ENCODE peak calls at places on chromosomes 6 and 20, in five cellular contexts. H is NB4, T is GM12891, D is HCT116, A is right lobe of liver. Z is an unnamed sample.

GRCh38 chr6:1759877-1760276 is 150.2 kb downstream of the FOXC1 start:
- DNase-seq in H (no peak), T (no peak), D (no peak), A (no peak), Z (no peak)

GRCh38 chr20:47304287-47304686 is 52.2 kb downstream of the ZMYND8 start:
- DNase-seq in H (no peak), T (no peak), D (no peak), A (no peak), Z (no peak)

GRCh38 chr6:33018904-33019303 is 9.5 kb upstream of the HLA-DOA start:
- DNase-seq in H (peak; percentile 86), T (peak; percentile 25), D (no peak), A (peak; percentile 72), Z (no peak)

GRCh38 chr6:2441881-2442475 is 196.6 kb upstream of the GMDS start:
- DNase-seq in H (no peak), T (no peak), D (no peak), A (no peak), Z (no peak)

GRCh38 chr20:62319346-62319909 is 16.6 kb downstream of the ADRM1 start:
- DNase-seq in H (no peak), T (no peak), D (no peak), A (no peak), Z (peak; percentile 22)

GRCh38 chr6:36130672-36131516 is 581 bp downstream of the MAPK13 start:
- DNase-seq in H (no peak), T (peak; percentile 43), D (peak; percentile 31), A (peak; percentile 61), Z (peak; percentile 41)

GRCh38 chr6:9086331-9086730 is 651.0 kb upstream of the SLC35B3 start:
- DNase-seq in H (no peak), T (no peak), D (no peak), A (no peak), Z (no peak)

GRCh38 chr6:159929819-159930218 is 39.0 kb downstream of the MAS1 start:
- DNase-seq in H (no peak), T (no peak), D (no peak), A (no peak), Z (peak; percentile 10)

GRCh38 chr6:193773-194310 is 98.4 kb upstream of the DUSP22 start:
- DNase-seq in H (peak; percentile 76), T (no peak), D (no peak), A (no peak), Z (no peak)

GRCh38 chr6:3209114-3210023 is 18.1 kb downstream of the TUBB2B start:
- DNase-seq in H (peak; percentile 40), T (no peak), D (peak; percentile 96), A (no peak), Z (peak; percentile 84)

GRCh38 chr6:170051229-170052172 is 239.4 kb downstream of the DLL1 start:
- DNase-seq in H (no peak), T (no peak), D (no peak), A (peak; percentile 41), Z (no peak)

GRCh38 chr20:62890444-62890843 is 28.8 kb upstream of the TCFL5 start:
- DNase-seq in H (no peak), T (no peak), D (no peak), A (no peak), Z (no peak)

GRCh38 chr20:52438326-52438963 is 246.9 kb upstream of the ZFP64 start:
- DNase-seq in H (no peak), T (no peak), D (no peak), A (no peak), Z (no peak)

GRCh38 chr20:32631916-32632460 is 41.8 kb downstream of the C20orf203 start:
- DNase-seq in H (no peak), T (no peak), D (no peak), A (no peak), Z (no peak)

GRCh38 chr20:63635431-63636141 is 8.7 kb upstream of the GMEB2 start:
- DNase-seq in H (peak; percentile 93), T (no peak), D (no peak), A (no peak), Z (no peak)

GRCh38 chr6:835476-836160 is 142.7 kb upstream of the EXOC2 start:
- DNase-seq in H (no peak), T (no peak), D (no peak), A (no peak), Z (no peak)

GRCh38 chr20:25750220-25750764 is 53.6 kb upstream of the ZNF337 start:
- DNase-seq in H (no peak), T (no peak), D (no peak), A (no peak), Z (no peak)

GRCh38 chr6:141183368-141183767 is 949.4 kb upstream of the GJE1 start:
- DNase-seq in H (no peak), T (no peak), D (no peak), A (no peak), Z (no peak)

GRCh38 chr20:45441746-45442145 is 25.8 kb downstream of the PIGT start:
- DNase-seq in H (no peak), T (no peak), D (no peak), A (no peak), Z (no peak)

GRCh38 chr6:44071670-44072451 is 55.4 kb downstream of the MRPL14 start:
- DNase-seq in H (no peak), T (no peak), D (no peak), A (no peak), Z (no peak)

GRCh38 chr6:4582506-4582905 is 193.7 kb upstream of the CDYL start:
- DNase-seq in H (peak; percentile 70), T (no peak), D (no peak), A (no peak), Z (no peak)

GRCh38 chr20:25046181-25046641 is 11.7 kb downstream of the ACSS1 start:
- DNase-seq in H (no peak), T (no peak), D (no peak), A (peak; percentile 93), Z (no peak)

GRCh38 chr6:149889321-149889720 is 8.6 kb downstream of the RAET1E start:
- DNase-seq in H (no peak), T (no peak), D (no peak), A (no peak), Z (no peak)

GRCh38 chr6:109242923-109243322 is 139.3 kb downstream of the CD164 start:
- DNase-seq in H (no peak), T (no peak), D (no peak), A (no peak), Z (no peak)

GRCh38 chr6:49110876-49111275 is 352.2 kb downstream of the MMUT start:
- DNase-seq in H (no peak), T (no peak), D (no peak), A (no peak), Z (no peak)

GRCh38 chr6:140812636-140813035 is 1320.1 kb upstream of the GJE1 start:
- DNase-seq in H (no peak), T (no peak), D (no peak), A (no peak), Z (no peak)

GRCh38 chr6:9789201-9789600 is 625.7 kb downstream of the TFAP2A start:
- DNase-seq in H (no peak), T (no peak), D (no peak), A (no peak), Z (no peak)

GRCh38 chr20:61524956-61525666 is 273.1 kb downstream of the CDH4 start:
- DNase-seq in H (no peak), T (no peak), D (no peak), A (no peak), Z (no peak)

GRCh38 chr6:165658395-165659058 is 4.5 kb downstream of the PDE10A start:
- DNase-seq in H (no peak), T (no peak), D (no peak), A (no peak), Z (no peak)

GRCh38 chr6:99344289-99344688 is 5.2 kb downstream of the FAXC start:
- DNase-seq in H (no peak), T (no peak), D (no peak), A (no peak), Z (no peak)

GRCh38 chr20:45798935-45799642 is 7.3 kb downstream of the DNTTIP1 start:
- DNase-seq in H (peak; percentile 75), T (peak; percentile 58), D (no peak), A (peak; percentile 55), Z (peak; percentile 68)

GRCh38 chr6:41568585-41569384 is 22.6 kb downstream of the FOXP4 start:
- DNase-seq in H (no peak), T (no peak), D (no peak), A (peak; percentile 87), Z (no peak)

GRCh38 chr20:19026901-19027644 is 185.4 kb upstream of the SLC24A3 start:
- DNase-seq in H (no peak), T (no peak), D (no peak), A (no peak), Z (no peak)

GRCh38 chr6:138795809-138796469 is at the start of gene ECT2L:
- DNase-seq in H (no peak), T (no peak), D (no peak), A (peak; percentile 49), Z (peak; percentile 56)

GRCh38 chr20:58980711-58981563 is at the start of gene NELFCD:
- DNase-seq in H (peak; percentile 86), T (peak; percentile 92), D (peak; percentile 51), A (peak; percentile 90), Z (peak; percentile 88)

GRCh38 chr20:58984691-58985090 is 3.6 kb downstream of the NELFCD start:
- DNase-seq in H (no peak), T (no peak), D (no peak), A (peak; percentile 41), Z (no peak)

GRCh38 chr20:58985656-58986055 is 4.6 kb downstream of the NELFCD start:
- DNase-seq in H (no peak), T (no peak), D (no peak), A (no peak), Z (no peak)

GRCh38 chr20:58981564-58982364 is 708 bp downstream of the NELFCD start:
- DNase-seq in H (peak; percentile 50), T (no peak), D (no peak), A (peak; percentile 40), Z (peak; percentile 56)

GRCh38 chr20:58982406-58983114 is 1.5 kb downstream of the NELFCD start:
- DNase-seq in H (no peak), T (no peak), D (no peak), A (peak; percentile 29), Z (peak; percentile 92)
- TF ChIP-seq POLR2A in H (no peak), T (no peak), D (no peak), A (no peak), Z (peak; percentile 50)

GRCh38 chr6:30686908-30687658 is 638 bp upstream of the PPP1R18 start:
- DNase-seq in H (peak; percentile 99), T (peak; percentile 57), D (no peak), A (peak; percentile 91), Z (peak; percentile 51)

GRCh38 chr6:30685157-30685976 is 1.1 kb downstream of the PPP1R18 start:
- DNase-seq in H (peak; percentile 31), T (no peak), D (no peak), A (no peak), Z (no peak)

GRCh38 chr6:30687659-30688431 is 1.4 kb upstream of the PPP1R18 start:
- DNase-seq in H (peak; percentile 28), T (no peak), D (no peak), A (no peak), Z (no peak)

GRCh38 chr6:30684386-30685156 is 1.9 kb downstream of the PPP1R18 start:
- DNase-seq in H (peak; percentile 81), T (peak; percentile 48), D (no peak), A (peak; percentile 66), Z (no peak)

GRCh38 chr6:30685977-30686907 is at the start of gene PPP1R18:
- DNase-seq in H (peak; percentile 67), T (peak; percentile 54), D (no peak), A (peak; percentile 90), Z (peak; percentile 59)
- TF ChIP-seq POLR2A in H (no peak), T (no peak), D (no peak), A (no peak), Z (no peak)

GRCh38 chr6:50145125-50145524 is 95.4 kb upstream of the DEFB112 start:
- DNase-seq in H (peak; percentile 6), T (no peak), D (no peak), A (no peak), Z (no peak)
- TF ChIP-seq POLR2A in H (no peak), T (no peak), D (no peak), A (no peak), Z (no peak)

GRCh38 chr6:131062245-131063027 is 609 bp downstream of the EPB41L2 start:
- DNase-seq in H (peak; percentile 40), T (peak; percentile 2), D (no peak), A (peak; percentile 47), Z (peak; percentile 5)
- TF ChIP-seq POLR2A in H (no peak), T (no peak), D (no peak), A (no peak), Z (no peak)

Z was measured in erythroblast.